ENCODE peak calls at places on chromosomes 13 and 19, in five cellular contexts. One of them, this sample, is unnamed.

GRCh38 chr13:75704942-75705320 is 68.8 kb downstream of the LMO7 start:
- DNase-seq in Karpas-422: no peak
- DNase-seq in caudate nucleus: no peak
- DNase-seq in heart left ventricle: no peak
- DNase-seq in SK-N-SH: no peak
- DNase-seq in this sample: no peak

GRCh38 chr19:14809272-14810057 is 25.5 kb downstream of the OR7A5 start:
- DNase-seq in heart left ventricle: no peak
- DNase-seq in SK-N-SH: no peak
- DNase-seq in caudate nucleus: no peak
- DNase-seq in Karpas-422: no peak
- DNase-seq in this sample: no peak

GRCh38 chr19:18379803-18380747 is 5.9 kb upstream of the GDF15 start:
- DNase-seq in Karpas-422: no peak
- DNase-seq in heart left ventricle: peak
- DNase-seq in caudate nucleus: no peak
- DNase-seq in SK-N-SH: no peak
- DNase-seq in this sample: no peak

GRCh38 chr19:45322311-45322710 is 364 bp downstream of the CKM start:
- DNase-seq in SK-N-SH: no peak
- DNase-seq in caudate nucleus: no peak
- DNase-seq in heart left ventricle: peak
- DNase-seq in Karpas-422: no peak
- DNase-seq in this sample: no peak

GRCh38 chr13:66673401-66673800 is 556.7 kb downstream of the PCDH9 start:
- DNase-seq in caudate nucleus: no peak
- DNase-seq in SK-N-SH: no peak
- DNase-seq in Karpas-422: no peak
- DNase-seq in heart left ventricle: no peak
- DNase-seq in this sample: no peak

GRCh38 chr19:34667349-34668076 is 9.4 kb downstream of the SCGB2B2 start:
- DNase-seq in SK-N-SH: no peak
- DNase-seq in heart left ventricle: no peak
- DNase-seq in Karpas-422: no peak
- DNase-seq in caudate nucleus: no peak
- DNase-seq in this sample: no peak

GRCh38 chr13:113843864-113844556 is 19.9 kb downstream of the GAS6 start:
- DNase-seq in caudate nucleus: no peak
- DNase-seq in SK-N-SH: no peak
- DNase-seq in Karpas-422: no peak
- DNase-seq in heart left ventricle: no peak
- DNase-seq in this sample: no peak

GRCh38 chr19:45717983-45718650 is 12.6 kb downstream of the FBXO46 start:
- DNase-seq in Karpas-422: no peak
- DNase-seq in heart left ventricle: no peak
- DNase-seq in SK-N-SH: no peak
- DNase-seq in caudate nucleus: no peak
- DNase-seq in this sample: no peak

GRCh38 chr19:10882108-10882457 is 10.7 kb downstream of the CARM1 start:
- DNase-seq in SK-N-SH: no peak
- DNase-seq in caudate nucleus: no peak
- DNase-seq in Karpas-422: no peak
- DNase-seq in heart left ventricle: peak
- DNase-seq in this sample: no peak

GRCh38 chr13:76991432-76991795 is 467 bp upstream of the CLN5 start:
- DNase-seq in SK-N-SH: no peak
- DNase-seq in heart left ventricle: peak
- DNase-seq in caudate nucleus: no peak
- DNase-seq in Karpas-422: no peak
- DNase-seq in this sample: no peak

GRCh38 chr19:40612831-40613668 is 11.9 kb downstream of the LTBP4 start:
- DNase-seq in heart left ventricle: peak
- DNase-seq in Karpas-422: peak
- DNase-seq in SK-N-SH: peak
- DNase-seq in caudate nucleus: no peak
- DNase-seq in this sample: no peak

GRCh38 chr13:40069173-40070044 is 413.9 kb downstream of the COG6 start:
- DNase-seq in SK-N-SH: peak
- DNase-seq in heart left ventricle: peak
- DNase-seq in caudate nucleus: peak
- DNase-seq in Karpas-422: peak
- DNase-seq in this sample: peak

GRCh38 chr19:17289489-17289888 is 7.8 kb downstream of the ANKLE1 start:
- DNase-seq in caudate nucleus: no peak
- DNase-seq in heart left ventricle: peak
- DNase-seq in Karpas-422: peak
- DNase-seq in SK-N-SH: peak
- DNase-seq in this sample: peak

GRCh38 chr19:54606891-54607781 is 13.7 kb downstream of the LILRA1 start:
- DNase-seq in caudate nucleus: peak
- DNase-seq in heart left ventricle: no peak
- DNase-seq in SK-N-SH: no peak
- DNase-seq in Karpas-422: no peak
- DNase-seq in this sample: no peak

GRCh38 chr13:98103942-98104880 is 38.7 kb upstream of the FARP1 start:
- DNase-seq in caudate nucleus: no peak
- DNase-seq in heart left ventricle: no peak
- DNase-seq in Karpas-422: no peak
- DNase-seq in SK-N-SH: peak
- DNase-seq in this sample: no peak

GRCh38 chr19:29431332-29431731 is 94.5 kb upstream of the VSTM2B start:
- DNase-seq in heart left ventricle: no peak
- DNase-seq in caudate nucleus: no peak
- DNase-seq in SK-N-SH: no peak
- DNase-seq in Karpas-422: no peak
- DNase-seq in this sample: no peak

GRCh38 chr13:20258963-20259288 is 26.8 kb upstream of the GJB6 start:
- DNase-seq in caudate nucleus: no peak
- DNase-seq in heart left ventricle: no peak
- DNase-seq in Karpas-422: no peak
- DNase-seq in SK-N-SH: no peak
- DNase-seq in this sample: no peak

GRCh38 chr13:28805193-28805819 is 14.8 kb upstream of the MTUS2 start:
- DNase-seq in caudate nucleus: no peak
- DNase-seq in Karpas-422: peak
- DNase-seq in SK-N-SH: peak
- DNase-seq in heart left ventricle: no peak
- DNase-seq in this sample: no peak

GRCh38 chr19:48513289-48514122 is 1.9 kb upstream of the LMTK3 start:
- DNase-seq in heart left ventricle: peak
- DNase-seq in caudate nucleus: peak
- DNase-seq in Karpas-422: peak
- DNase-seq in SK-N-SH: peak
- DNase-seq in this sample: peak

GRCh38 chr13:50006426-50007135 is 8.7 kb upstream of the KCNRG start:
- DNase-seq in SK-N-SH: no peak
- DNase-seq in heart left ventricle: no peak
- DNase-seq in caudate nucleus: no peak
- DNase-seq in Karpas-422: no peak
- DNase-seq in this sample: no peak

GRCh38 chr19:44808463-44809371 is at the start of gene BCAM:
- DNase-seq in Karpas-422: no peak
- DNase-seq in caudate nucleus: no peak
- DNase-seq in SK-N-SH: peak
- DNase-seq in heart left ventricle: peak
- DNase-seq in this sample: peak

GRCh38 chr13:49219647-49220034 is 497 bp upstream of the MLNR start:
- DNase-seq in caudate nucleus: no peak
- DNase-seq in heart left ventricle: no peak
- DNase-seq in Karpas-422: no peak
- DNase-seq in SK-N-SH: no peak
- DNase-seq in this sample: no peak

GRCh38 chr13:34044660-34045080 is 226.7 kb downstream of the RFC3 start:
- DNase-seq in caudate nucleus: no peak
- DNase-seq in Karpas-422: no peak
- DNase-seq in SK-N-SH: no peak
- DNase-seq in heart left ventricle: no peak
- DNase-seq in this sample: no peak

GRCh38 chr13:21529102-21529893 is 70.2 kb upstream of the ZDHHC20 start:
- DNase-seq in SK-N-SH: no peak
- DNase-seq in caudate nucleus: no peak
- DNase-seq in Karpas-422: no peak
- DNase-seq in heart left ventricle: no peak
- DNase-seq in this sample: no peak

GRCh38 chr19:3659746-3660112 is 33.1 kb upstream of the CACTIN start:
- DNase-seq in caudate nucleus: no peak
- DNase-seq in SK-N-SH: no peak
- DNase-seq in Karpas-422: no peak
- DNase-seq in heart left ventricle: no peak
- DNase-seq in this sample: no peak

GRCh38 chr13:40471911-40472310 is 194.5 kb downstream of the FOXO1 start:
- DNase-seq in Karpas-422: no peak
- DNase-seq in SK-N-SH: no peak
- DNase-seq in caudate nucleus: no peak
- DNase-seq in heart left ventricle: no peak
- DNase-seq in this sample: no peak

GRCh38 chr13:41407380-41407779 is 50.0 kb upstream of the RGCC start:
- DNase-seq in heart left ventricle: no peak
- DNase-seq in SK-N-SH: no peak
- DNase-seq in caudate nucleus: no peak
- DNase-seq in Karpas-422: no peak
- DNase-seq in this sample: no peak

GRCh38 chr19:10207026-10207425 is 12.3 kb upstream of the DNMT1 start:
- DNase-seq in Karpas-422: no peak
- DNase-seq in caudate nucleus: no peak
- DNase-seq in SK-N-SH: no peak
- DNase-seq in heart left ventricle: no peak
- DNase-seq in this sample: no peak

GRCh38 chr19:51702754-51703654 is 9.9 kb downstream of the SPACA6 start:
- DNase-seq in SK-N-SH: peak
- DNase-seq in caudate nucleus: no peak
- DNase-seq in Karpas-422: no peak
- DNase-seq in heart left ventricle: peak
- DNase-seq in this sample: no peak

GRCh38 chr13:72839831-72840426 is 58.0 kb downstream of the PIBF1 start:
- DNase-seq in Karpas-422: peak
- DNase-seq in SK-N-SH: peak
- DNase-seq in caudate nucleus: no peak
- DNase-seq in heart left ventricle: no peak
- DNase-seq in this sample: no peak

GRCh38 chr13:24128962-24129361 is 31.6 kb upstream of the SPATA13 start:
- DNase-seq in Karpas-422: no peak
- DNase-seq in heart left ventricle: no peak
- DNase-seq in SK-N-SH: no peak
- DNase-seq in caudate nucleus: no peak
- DNase-seq in this sample: no peak

GRCh38 chr13:103371271-103371670 is 305.1 kb upstream of the SLC10A2 start:
- DNase-seq in Karpas-422: no peak
- DNase-seq in SK-N-SH: no peak
- DNase-seq in caudate nucleus: no peak
- DNase-seq in heart left ventricle: no peak
- DNase-seq in this sample: no peak

GRCh38 chr13:29934531-29935308 is 84.3 kb upstream of the UBL3 start:
- DNase-seq in SK-N-SH: no peak
- DNase-seq in Karpas-422: no peak
- DNase-seq in heart left ventricle: no peak
- DNase-seq in caudate nucleus: peak
- DNase-seq in this sample: no peak

GRCh38 chr13:29935309-29935981 is 85.0 kb upstream of the UBL3 start:
- DNase-seq in Karpas-422: no peak
- DNase-seq in heart left ventricle: no peak
- DNase-seq in SK-N-SH: no peak
- DNase-seq in caudate nucleus: peak
- DNase-seq in this sample: no peak

GRCh38 chr13:29937379-29937778 is 87.0 kb upstream of the UBL3 start:
- DNase-seq in heart left ventricle: no peak
- DNase-seq in SK-N-SH: no peak
- DNase-seq in Karpas-422: no peak
- DNase-seq in caudate nucleus: no peak
- DNase-seq in this sample: no peak

GRCh38 chr13:29936961-29937360 is 86.5 kb upstream of the UBL3 start:
- DNase-seq in SK-N-SH: no peak
- DNase-seq in caudate nucleus: no peak
- DNase-seq in heart left ventricle: no peak
- DNase-seq in Karpas-422: no peak
- DNase-seq in this sample: no peak

GRCh38 chr13:29936051-29936813 is 85.8 kb upstream of the UBL3 start:
- DNase-seq in Karpas-422: no peak
- DNase-seq in heart left ventricle: no peak
- DNase-seq in SK-N-SH: no peak
- DNase-seq in caudate nucleus: no peak
- DNase-seq in this sample: no peak
- H3K27ac ChIP-seq in Karpas-422: no peak
- H3K27ac ChIP-seq in heart left ventricle: no peak
- H3K27ac ChIP-seq in SK-N-SH: no peak
- H3K27ac ChIP-seq in caudate nucleus: peak
- H3K27ac ChIP-seq in this sample: no peak

DNA sequence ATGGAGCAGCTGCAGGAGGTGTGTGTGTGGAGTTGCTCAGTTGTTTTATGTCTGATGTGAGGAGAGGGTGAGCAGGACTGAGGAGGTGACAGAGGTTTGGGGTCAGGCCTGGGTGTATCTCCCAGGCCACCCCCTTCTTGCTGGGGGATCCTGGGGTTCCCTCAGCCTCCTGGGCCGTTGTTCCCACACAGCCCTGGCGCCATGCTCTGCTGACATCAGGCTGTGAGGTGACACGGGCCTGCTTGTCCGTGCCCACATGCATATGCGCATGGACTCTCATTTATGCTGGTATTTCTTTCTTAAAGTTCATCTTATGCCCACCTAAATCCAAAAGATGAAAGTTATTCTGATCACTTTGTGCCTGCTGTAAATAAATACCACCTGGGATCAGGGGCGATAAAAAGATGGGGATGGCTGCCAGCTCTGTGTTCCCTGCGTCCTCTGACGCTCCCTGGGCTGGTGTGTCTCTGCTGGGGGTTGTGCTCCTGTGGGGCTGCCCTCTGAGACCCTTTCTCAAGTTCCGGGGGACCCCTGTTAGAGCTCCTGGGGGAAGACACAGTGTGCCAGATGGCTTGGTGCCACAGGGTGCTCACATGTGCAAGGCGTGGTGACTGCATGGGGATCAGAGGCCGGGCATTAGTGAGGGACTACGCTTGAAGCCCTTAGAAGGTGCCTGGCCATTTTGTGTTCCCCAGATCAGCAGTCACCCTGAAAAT is 12.6 kb downstream of the NAXD start:
- DNase-seq in caudate nucleus: no peak
- DNase-seq in Karpas-422: no peak
- DNase-seq in heart left ventricle: no peak
- DNase-seq in SK-N-SH: peak
- DNase-seq in this sample: no peak
- H3K27ac ChIP-seq in caudate nucleus: peak
- H3K27ac ChIP-seq in Karpas-422: no peak
- H3K27ac ChIP-seq in heart left ventricle: no peak
- H3K27ac ChIP-seq in SK-N-SH: peak
- H3K27ac ChIP-seq in this sample: no peak

GRCh38 chr19:49559928-49560327 is 20.4 kb downstream of the NOSIP start:
- DNase-seq in heart left ventricle: peak
- DNase-seq in Karpas-422: no peak
- DNase-seq in caudate nucleus: no peak
- DNase-seq in SK-N-SH: no peak
- DNase-seq in this sample: no peak
- H3K27ac ChIP-seq in heart left ventricle: no peak
- H3K27ac ChIP-seq in Karpas-422: no peak
- H3K27ac ChIP-seq in caudate nucleus: peak
- H3K27ac ChIP-seq in SK-N-SH: no peak
- H3K27ac ChIP-seq in this sample: peak

GRCh38 chr19:38139122-38139521 is 84.9 kb downstream of the DPF1 start:
- DNase-seq in caudate nucleus: no peak
- DNase-seq in heart left ventricle: no peak
- DNase-seq in Karpas-422: no peak
- DNase-seq in SK-N-SH: no peak
- DNase-seq in this sample: no peak
- H3K27ac ChIP-seq in caudate nucleus: no peak
- H3K27ac ChIP-seq in heart left ventricle: no peak
- H3K27ac ChIP-seq in Karpas-422: no peak
- H3K27ac ChIP-seq in SK-N-SH: no peak
- H3K27ac ChIP-seq in this sample: no peak